ENCODE peak calls at places on chromosomes 4 and X, in five cellular contexts. A is heart left ventricle, Q is T-cell, F is body of pancreas, C is anterior cingulate cortex. J is an unnamed sample.

GRCh38 chrX:1430451-1430850 is 22.3 kb downstream of the ASMTL start:
- DNase-seq in F (no peak), C (no peak), Q (no peak), A (no peak), J (no peak)

GRCh38 chr4:60134106-60134505 is 1066.0 kb upstream of the ADGRL3 start:
- DNase-seq in Q (no peak), A (no peak), C (no peak), F (no peak), J (no peak)

GRCh38 chrX:109312757-109313156 is 169.1 kb downstream of the GUCY2F start:
- DNase-seq in Q (no peak), C (no peak), A (no peak), F (no peak), J (no peak)

GRCh38 chrX:130539721-130540321 is 138.0 kb downstream of the RBMX2 start:
- DNase-seq in F (peak), A (peak), C (no peak), Q (peak), J (peak)

GRCh38 chrX:36908801-36909403 is 99.3 kb upstream of the FAM47C start:
- DNase-seq in F (no peak), Q (no peak), C (no peak), A (no peak), J (no peak)

GRCh38 chr4:94274912-94275311 is 67.2 kb downstream of the SMARCAD1 start:
- DNase-seq in Q (no peak), C (no peak), F (no peak), A (no peak), J (no peak)

GRCh38 chr4:55884093-55884850 is 30.8 kb downstream of the EXOC1 start:
- DNase-seq in F (no peak), Q (no peak), A (no peak), C (no peak), J (no peak)

GRCh38 chr4:76208005-76208765 is 5.4 kb downstream of the SCARB2 start:
- DNase-seq in A (peak), F (peak), Q (no peak), C (peak), J (peak)

GRCh38 chr4:113476800-113477199 is 284.7 kb downstream of the CAMK2D start:
- DNase-seq in A (no peak), Q (no peak), C (no peak), F (no peak), J (no peak)

J was measured in prostate gland.